ENCODE peak calls at places on chromosomes 4 and X, in ten cellular contexts. A, C, G, E, M, N, Y, P, R and O are unnamed samples.

GRCh38 chrX:131287556-131288179 is 1.4 kb downstream of the IGSF1 start:
- DNase-seq in A (no peak), C (no peak), G (no peak), E (no peak), M (no peak), N (no peak), Y (no peak), P (no peak), R (no peak), O (no peak)

GRCh38 chr4:6368601-6369000 is 99.0 kb downstream of the WFS1 start:
- DNase-seq in A (no peak), C (no peak), G (no peak), E (no peak), M (no peak), N (no peak), Y (no peak), P (no peak), R (no peak), O (no peak)

GRCh38 chr4:101334963-101335572 is 12.3 kb downstream of the PPP3CA start:
- DNase-seq in A (no peak), C (no peak), G (no peak), E (no peak), M (no peak), N (no peak), Y (peak; percentile 31), P (no peak), R (no peak), O (no peak)

GRCh38 chr4:96504386-96504785 is 664.5 kb downstream of the PDHA2 start:
- DNase-seq in A (no peak), C (no peak), G (no peak), E (no peak), M (no peak), N (no peak), Y (no peak), P (no peak), R (no peak), O (no peak)

GRCh38 chrX:123481908-123482873 is 250.7 kb downstream of the THOC2 start:
- DNase-seq in A (no peak), C (no peak), G (no peak), E (peak; percentile 58), M (no peak), N (peak; percentile 54), Y (peak; percentile 35), P (no peak), R (no peak), O (no peak)

GRCh38 chr4:139523076-139523475 is 32.9 kb downstream of the SETD7 start:
- DNase-seq in A (no peak), C (no peak), G (no peak), E (peak; percentile 29), M (no peak), N (no peak), Y (peak; percentile 29), P (no peak), R (no peak), O (no peak)

GRCh38 chr4:140005699-140006098 is 148.3 kb downstream of the MAML3 start:
- DNase-seq in A (no peak), C (no peak), G (no peak), E (no peak), M (no peak), N (no peak), Y (no peak), P (no peak), R (no peak), O (no peak)

GRCh38 chr4:134906404-134907023 is 704.9 kb upstream of the PABPC4L start:
- DNase-seq in A (peak; percentile 16), C (no peak), G (no peak), E (peak; percentile 25), M (no peak), N (peak; percentile 3), Y (peak; percentile 12), P (no peak), R (no peak), O (no peak)

GRCh38 chrX:107940095-107940494 is 42.1 kb downstream of the TEX13B start:
- DNase-seq in A (no peak), C (no peak), G (no peak), E (no peak), M (no peak), N (peak; percentile 33), Y (no peak), P (no peak), R (no peak), O (no peak)

GRCh38 chr4:62133498-62133897 is 933.4 kb downstream of the ADGRL3 start:
- DNase-seq in A (no peak), C (no peak), G (no peak), E (peak; percentile 81), M (no peak), N (no peak), Y (no peak), P (no peak), R (no peak), O (no peak)

GRCh38 chr4:47839259-47839658 is 1.4 kb upstream of the CORIN start:
- DNase-seq in A (no peak), C (no peak), G (peak; percentile 29), E (peak; percentile 50), M (no peak), N (peak; percentile 47), Y (peak; percentile 35), P (no peak), R (peak; percentile 50), O (no peak)

GRCh38 chr4:41506071-41506470 is 31.9 kb upstream of the LIMCH1 start:
- DNase-seq in A (peak; percentile 54), C (no peak), G (no peak), E (peak; percentile 13), M (no peak), N (peak; percentile 46), Y (no peak), P (no peak), R (no peak), O (no peak)

DNA sequence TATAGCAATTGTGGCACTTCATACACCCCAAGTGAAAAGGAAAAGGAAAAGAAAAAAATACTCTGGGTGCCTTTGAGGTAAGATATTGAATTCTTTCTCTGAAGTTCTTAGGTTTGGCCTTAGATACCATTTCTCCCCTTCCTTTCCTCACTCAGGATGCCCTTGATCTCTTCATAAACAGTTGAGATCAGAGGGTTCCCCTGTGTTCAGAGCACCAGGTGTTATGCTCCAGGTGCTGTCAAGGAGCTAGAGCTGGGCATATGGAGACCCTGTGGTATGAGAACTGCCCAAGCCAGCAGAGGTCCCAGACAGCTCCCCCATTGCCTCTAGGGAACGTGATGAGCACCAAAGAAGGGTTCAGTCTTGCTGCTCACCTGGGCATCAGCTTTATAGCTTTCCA is 17.1 kb upstream of the CD40LG start:
- DNase-seq in A (no peak), C (no peak), G (no peak), E (no peak), M (no peak), N (no peak), Y (no peak), P (no peak), R (no peak), O (no peak)
- TF ChIP-seq CTCF in A (no peak), C (no peak), G (no peak), E (no peak), M (no peak), N (no peak), Y (no peak), P (no peak), R (no peak), O (no peak)

DNA sequence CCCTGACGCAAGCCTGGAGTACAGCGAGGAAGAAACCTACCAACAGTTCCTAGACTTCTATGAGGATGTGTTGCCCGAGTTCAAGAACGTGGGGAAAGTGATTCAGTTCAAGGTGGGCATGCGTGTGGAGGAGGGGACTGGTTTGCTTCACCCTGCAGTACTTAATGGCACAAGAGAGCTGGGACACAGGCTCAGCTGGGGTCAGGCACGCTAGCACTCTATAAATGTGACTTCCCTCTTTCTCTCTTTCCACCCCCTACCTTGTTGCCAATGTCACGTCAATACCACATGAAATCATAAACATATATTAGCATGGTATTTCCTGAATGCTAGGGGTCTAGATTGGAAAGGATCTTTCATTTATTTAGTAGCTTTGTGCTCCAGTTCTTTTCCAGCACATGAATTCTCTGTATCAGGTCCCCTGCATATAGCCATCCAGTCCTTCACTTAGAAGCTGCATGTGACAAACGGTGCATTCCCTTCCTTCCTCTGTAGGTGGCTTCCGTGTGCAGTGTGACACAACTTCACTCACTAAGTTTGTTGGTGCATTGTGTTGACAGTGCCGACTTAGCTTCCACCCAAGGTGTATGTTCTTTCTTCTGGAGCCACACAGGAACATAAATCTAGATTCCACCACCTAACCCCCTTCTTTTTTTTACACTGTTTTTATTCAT is 25.6 kb downstream of the ZRSR2 start:
- DNase-seq in A (peak; percentile 31), C (no peak), G (peak; percentile 26), E (peak; percentile 31), M (no peak), N (peak; percentile 33), Y (peak; percentile 28), P (no peak), R (peak; percentile 30), O (no peak)
- TF ChIP-seq CTCF in A (peak; percentile 28), C (no peak), G (peak; percentile 17), E (peak; percentile 23), M (peak; percentile 39), N (no peak), Y (peak; percentile 32), P (peak; percentile 62), R (peak; percentile 26), O (peak; percentile 36)

GRCh38 chrX:100819534-100819836 is 706 bp upstream of the CSTF2 start:
- DNase-seq in A (no peak), C (no peak), G (no peak), E (no peak), M (no peak), N (no peak), Y (no peak), P (no peak), R (no peak), O (no peak)

GRCh38 chrX:100817340-100817739 is 2.9 kb upstream of the CSTF2 start:
- DNase-seq in A (no peak), C (no peak), G (no peak), E (no peak), M (no peak), N (no peak), Y (no peak), P (no peak), R (no peak), O (no peak)

GRCh38 chrX:100819837-100820666 is at the start of gene CSTF2:
- DNase-seq in A (peak; percentile 84), C (peak; percentile 66), G (peak; percentile 85), E (peak; percentile 85), M (peak; percentile 37), N (peak; percentile 83), Y (peak; percentile 87), P (peak; percentile 57), R (peak; percentile 78), O (peak; percentile 76)
- TF ChIP-seq CTCF in A (no peak), C (peak; percentile 14), G (no peak), E (peak; percentile 5), M (no peak), N (no peak), Y (peak; percentile 2), P (peak; percentile 36), R (no peak), O (no peak)

DNA sequence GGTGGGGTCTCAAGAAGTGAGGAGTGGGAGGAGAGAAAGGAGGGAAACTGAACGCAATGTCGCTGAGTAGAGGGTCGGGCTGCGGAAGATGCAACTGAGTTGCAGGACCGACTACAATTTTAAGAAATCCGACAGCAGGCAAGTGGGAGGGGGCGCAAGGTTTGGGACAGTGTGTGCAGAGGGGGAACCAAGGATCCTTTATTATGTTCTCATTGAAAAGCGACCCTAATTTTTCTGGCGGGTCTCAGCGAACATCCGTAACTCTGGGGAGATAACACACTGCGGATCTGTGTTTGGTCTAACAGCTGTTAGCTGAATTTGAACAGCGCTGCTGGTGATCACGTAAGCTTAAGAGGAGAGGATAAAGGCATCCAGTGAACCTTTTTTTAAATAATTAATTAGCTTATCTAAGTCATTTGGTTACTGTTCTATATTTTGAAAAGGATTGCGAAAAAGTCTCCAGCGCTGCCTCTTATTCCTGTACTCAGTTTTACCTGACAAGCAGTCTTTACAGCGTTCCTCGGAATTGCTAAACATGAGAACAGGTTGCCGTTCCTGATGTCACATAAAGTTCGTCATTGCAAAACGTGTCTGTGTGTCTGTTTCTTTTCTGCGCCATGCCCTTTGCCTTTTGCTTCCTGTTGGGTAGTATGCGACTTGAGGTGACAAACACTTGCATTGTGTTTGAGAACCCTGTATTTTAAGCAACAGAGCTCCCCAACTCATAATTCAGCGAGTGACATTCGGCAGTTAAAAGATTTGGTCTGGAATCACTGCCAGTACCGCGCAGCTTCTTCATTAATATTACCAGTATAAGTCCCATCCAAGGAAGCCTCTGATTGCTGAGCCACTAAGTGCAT is 1.3 kb downstream of the HTR2C start:
- DNase-seq in A (no peak), C (no peak), G (no peak), E (no peak), M (no peak), N (no peak), Y (no peak), P (no peak), R (no peak), O (no peak)
- TF ChIP-seq CTCF in A (no peak), C (no peak), G (no peak), E (no peak), M (no peak), N (no peak), Y (no peak), P (no peak), R (no peak), O (no peak)